ENCODE peak calls at places on chromosomes 4 and X, in five cellular contexts. T, U, A, H and L are unnamed samples.

GRCh38 chrX:119502727-119503483 is 34.7 kb downstream of the SLC25A5 start:
- DNase-seq in T (no peak), U (no peak), A (no peak), H (no peak), L (peak)

GRCh38 chr4:2790583-2791517 is 2.0 kb upstream of the SH3BP2 start:
- DNase-seq in T (no peak), U (no peak), A (peak), H (no peak), L (peak)

GRCh38 chr4:148344382-148344781 is 97.8 kb downstream of the NR3C2 start:
- DNase-seq in T (no peak), U (no peak), A (no peak), H (no peak), L (peak)

GRCh38 chr4:186606593-186606992 is 51.2 kb upstream of the MTNR1A start:
- DNase-seq in T (no peak), U (no peak), A (no peak), H (peak), L (no peak)

GRCh38 chr4:5972571-5972970 is 45.7 kb downstream of the C4orf50 start:
- DNase-seq in T (no peak), U (no peak), A (no peak), H (no peak), L (no peak)

GRCh38 chr4:2501034-2501594 is 32.2 kb downstream of the RNF4 start:
- DNase-seq in T (no peak), U (no peak), A (no peak), H (no peak), L (no peak)

GRCh38 chr4:188986271-188986689 is 847.0 kb downstream of the TRIML1 start:
- DNase-seq in T (peak), U (no peak), A (no peak), H (peak), L (no peak)

GRCh38 chr4:172007889-172008288 is 194.7 kb downstream of the GALNTL6 start:
- DNase-seq in T (no peak), U (no peak), A (no peak), H (no peak), L (no peak)

GRCh38 chr4:7103599-7104365 is 35.9 kb upstream of the GRPEL1 start:
- DNase-seq in T (peak), U (no peak), A (peak), H (no peak), L (no peak)

GRCh38 chrX:39850630-39851152 is 247.1 kb downstream of the BCOR start:
- DNase-seq in T (peak), U (no peak), A (no peak), H (no peak), L (peak)

GRCh38 chr4:80133240-80133783 is 60.3 kb upstream of the ANTXR2 start:
- DNase-seq in T (no peak), U (no peak), A (no peak), H (no peak), L (no peak)

GRCh38 chrX:120512627-120513026 is 43.5 kb upstream of the LAMP2 start:
- DNase-seq in T (no peak), U (no peak), A (no peak), H (no peak), L (no peak)

GRCh38 chr4:152454398-152455011 is 81.4 kb downstream of the FBXW7 start:
- DNase-seq in T (no peak), U (no peak), A (no peak), H (peak), L (peak)

GRCh38 chr4:158253350-158253980 is 43.2 kb downstream of the TMEM144 start:
- DNase-seq in T (peak), U (peak), A (peak), H (peak), L (peak)

GRCh38 chr4:73967891-73968290 is 13.9 kb downstream of the PF4 start:
- DNase-seq in T (no peak), U (no peak), A (no peak), H (no peak), L (no peak)

GRCh38 chrX:46588263-46588662 is 14.7 kb downstream of the CHST7 start:
- DNase-seq in T (no peak), U (no peak), A (no peak), H (no peak), L (peak)

GRCh38 chrX:17706676-17707075 is 30.6 kb upstream of the SCML1 start:
- DNase-seq in T (peak), U (no peak), A (no peak), H (peak), L (no peak)

GRCh38 chrX:97026406-97026805 is 142.7 kb downstream of the RPA4 start:
- DNase-seq in T (no peak), U (no peak), A (no peak), H (no peak), L (peak)

GRCh38 chrX:124388562-124388961 is 42.2 kb downstream of the SH2D1A start:
- DNase-seq in T (peak), U (peak), A (no peak), H (peak), L (peak)

GRCh38 chr4:128979934-128980333 is 113.4 kb downstream of the SCLT1 start:
- DNase-seq in T (peak), U (no peak), A (no peak), H (peak), L (peak)

GRCh38 chrX:39459204-39459603 is 638.6 kb downstream of the BCOR start:
- DNase-seq in T (no peak), U (no peak), A (no peak), H (no peak), L (no peak)

GRCh38 chr4:176896211-176896610 is 103.5 kb upstream of the VEGFC start:
- DNase-seq in T (no peak), U (no peak), A (no peak), H (no peak), L (no peak)

GRCh38 chr4:40843696-40844095 is 93.9 kb downstream of the NSUN7 start:
- DNase-seq in T (no peak), U (peak), A (peak), H (no peak), L (no peak)

GRCh38 chrX:68429216-68429615 is 4.1 kb downstream of the OPHN1 start:
- DNase-seq in T (no peak), U (no peak), A (no peak), H (no peak), L (no peak)

GRCh38 chrX:56978172-56978571 is 17.2 kb downstream of the SPIN3 start:
- DNase-seq in T (peak), U (no peak), A (peak), H (peak), L (peak)

GRCh38 chrX:123173833-123174232 is 10.2 kb upstream of the GRIA3 start:
- DNase-seq in T (no peak), U (no peak), A (no peak), H (peak), L (no peak)

GRCh38 chr4:172573899-172574298 is 594.7 kb upstream of the GALNT7 start:
- DNase-seq in T (no peak), U (no peak), A (no peak), H (no peak), L (no peak)

GRCh38 chrX:43835557-43835956 is 46.7 kb downstream of the MAOB start:
- DNase-seq in T (no peak), U (no peak), A (no peak), H (no peak), L (no peak)

GRCh38 chr4:81852031-81852715 is 380.5 kb upstream of the RASGEF1B start:
- DNase-seq in T (no peak), U (no peak), A (no peak), H (no peak), L (no peak)

GRCh38 chrX:106611682-106612402 is at the start of gene RADX:
- DNase-seq in T (peak), U (peak), A (peak), H (peak), L (peak)

GRCh38 chrX:8731579-8732395 is at the start of gene ANOS1:
- DNase-seq in T (no peak), U (no peak), A (no peak), H (peak), L (peak)

GRCh38 chr4:146916479-146917076 is 29.1 kb downstream of the TTC29 start:
- DNase-seq in T (peak), U (no peak), A (no peak), H (peak), L (peak)